ENCODE peak calls at places on chromosomes 1 and 21, in six cellular contexts. One of them, this sample, is unnamed.

GRCh38 chr21:34635307-34635706 is 20.4 kb upstream of the RCAN1 start:
- DNase-seq in NCI-H1417: no peak
- DNase-seq in stimulated activated CD8-positive, alpha-beta memory T cell treated with anti-CD3 and anti-CD28 coated beads, Interleukin-7, amount 100 ng/mL, for 4 hours: no peak
- DNase-seq in NAMALWA: peak; percentile 40
- DNase-seq in OCI-LY7: no peak
- DNase-seq in NCI-H524: no peak
- DNase-seq in this sample: peak; percentile 25

GRCh38 chr1:108949044-108949443 is 14.2 kb downstream of the CLCC1 start:
- DNase-seq in OCI-LY7: no peak
- DNase-seq in stimulated activated CD8-positive, alpha-beta memory T cell treated with anti-CD3 and anti-CD28 coated beads, Interleukin-7, amount 100 ng/mL, for 4 hours: no peak
- DNase-seq in NAMALWA: no peak
- DNase-seq in NCI-H524: no peak
- DNase-seq in NCI-H1417: no peak
- DNase-seq in this sample: no peak

GRCh38 chr21:16082038-16082816 is 352.4 kb downstream of the USP25 start:
- DNase-seq in NCI-H524: peak; percentile 46
- DNase-seq in OCI-LY7: peak; percentile 43
- DNase-seq in NCI-H1417: no peak
- DNase-seq in stimulated activated CD8-positive, alpha-beta memory T cell treated with anti-CD3 and anti-CD28 coated beads, Interleukin-7, amount 100 ng/mL, for 4 hours: no peak
- DNase-seq in NAMALWA: peak; percentile 64
- DNase-seq in this sample: no peak

GRCh38 chr1:21273743-21274142 is 16.5 kb downstream of the ECE1 start:
- DNase-seq in NCI-H524: no peak
- DNase-seq in NCI-H1417: no peak
- DNase-seq in OCI-LY7: no peak
- DNase-seq in stimulated activated CD8-positive, alpha-beta memory T cell treated with anti-CD3 and anti-CD28 coated beads, Interleukin-7, amount 100 ng/mL, for 4 hours: no peak
- DNase-seq in NAMALWA: no peak
- DNase-seq in this sample: no peak

GRCh38 chr1:167273027-167273800 is 52.5 kb downstream of the POU2F1 start:
- DNase-seq in NCI-H524: peak; percentile 96
- DNase-seq in NAMALWA: no peak
- DNase-seq in OCI-LY7: no peak
- DNase-seq in stimulated activated CD8-positive, alpha-beta memory T cell treated with anti-CD3 and anti-CD28 coated beads, Interleukin-7, amount 100 ng/mL, for 4 hours: no peak
- DNase-seq in NCI-H1417: no peak
- DNase-seq in this sample: no peak

GRCh38 chr1:59290173-59290954 is 6.5 kb upstream of the FGGY start:
- DNase-seq in NCI-H524: peak; percentile 38
- DNase-seq in OCI-LY7: peak; percentile 29
- DNase-seq in stimulated activated CD8-positive, alpha-beta memory T cell treated with anti-CD3 and anti-CD28 coated beads, Interleukin-7, amount 100 ng/mL, for 4 hours: no peak
- DNase-seq in NCI-H1417: no peak
- DNase-seq in NAMALWA: peak; percentile 66
- DNase-seq in this sample: no peak

GRCh38 chr1:24391882-24392603 is 21.5 kb downstream of the STPG1 start:
- DNase-seq in NCI-H524: peak; percentile 58
- DNase-seq in NCI-H1417: peak; percentile 29
- DNase-seq in NAMALWA: peak; percentile 87
- DNase-seq in stimulated activated CD8-positive, alpha-beta memory T cell treated with anti-CD3 and anti-CD28 coated beads, Interleukin-7, amount 100 ng/mL, for 4 hours: peak; percentile 35
- DNase-seq in OCI-LY7: peak; percentile 89
- DNase-seq in this sample: peak; percentile 68

GRCh38 chr1:84973493-84974334 is 23.2 kb downstream of the MCOLN2 start:
- DNase-seq in stimulated activated CD8-positive, alpha-beta memory T cell treated with anti-CD3 and anti-CD28 coated beads, Interleukin-7, amount 100 ng/mL, for 4 hours: no peak
- DNase-seq in NCI-H524: no peak
- DNase-seq in NAMALWA: peak; percentile 47
- DNase-seq in OCI-LY7: peak; percentile 61
- DNase-seq in NCI-H1417: no peak
- DNase-seq in this sample: no peak

GRCh38 chr1:173507847-173508209 is 30.7 kb downstream of the PRDX6 start:
- DNase-seq in stimulated activated CD8-positive, alpha-beta memory T cell treated with anti-CD3 and anti-CD28 coated beads, Interleukin-7, amount 100 ng/mL, for 4 hours: no peak
- DNase-seq in OCI-LY7: no peak
- DNase-seq in NCI-H524: no peak
- DNase-seq in NAMALWA: no peak
- DNase-seq in NCI-H1417: no peak
- DNase-seq in this sample: no peak

GRCh38 chr21:26107439-26107838 is 63.1 kb downstream of the APP start:
- DNase-seq in NAMALWA: no peak
- DNase-seq in NCI-H1417: no peak
- DNase-seq in stimulated activated CD8-positive, alpha-beta memory T cell treated with anti-CD3 and anti-CD28 coated beads, Interleukin-7, amount 100 ng/mL, for 4 hours: no peak
- DNase-seq in OCI-LY7: no peak
- DNase-seq in NCI-H524: no peak
- DNase-seq in this sample: no peak

GRCh38 chr1:78370779-78371482 is 119.8 kb upstream of the PTGFR start:
- DNase-seq in stimulated activated CD8-positive, alpha-beta memory T cell treated with anti-CD3 and anti-CD28 coated beads, Interleukin-7, amount 100 ng/mL, for 4 hours: no peak
- DNase-seq in NAMALWA: no peak
- DNase-seq in OCI-LY7: no peak
- DNase-seq in NCI-H524: no peak
- DNase-seq in NCI-H1417: no peak
- DNase-seq in this sample: no peak

GRCh38 chr1:27872059-27872801 is at the start of gene THEMIS2:
- DNase-seq in NCI-H1417: no peak
- DNase-seq in stimulated activated CD8-positive, alpha-beta memory T cell treated with anti-CD3 and anti-CD28 coated beads, Interleukin-7, amount 100 ng/mL, for 4 hours: peak; percentile 49
- DNase-seq in NAMALWA: peak; percentile 75
- DNase-seq in NCI-H524: peak; percentile 19
- DNase-seq in OCI-LY7: peak; percentile 71
- DNase-seq in this sample: no peak

GRCh38 chr1:23436520-23437354 is 12.2 kb upstream of the TCEA3 start:
- DNase-seq in NCI-H524: no peak
- DNase-seq in NAMALWA: no peak
- DNase-seq in OCI-LY7: no peak
- DNase-seq in stimulated activated CD8-positive, alpha-beta memory T cell treated with anti-CD3 and anti-CD28 coated beads, Interleukin-7, amount 100 ng/mL, for 4 hours: no peak
- DNase-seq in NCI-H1417: no peak
- DNase-seq in this sample: peak; percentile 72

GRCh38 chr1:13714851-13715250 is 14.9 kb downstream of the PRDM2 start:
- DNase-seq in OCI-LY7: no peak
- DNase-seq in NCI-H1417: no peak
- DNase-seq in NAMALWA: peak; percentile 48
- DNase-seq in NCI-H524: no peak
- DNase-seq in stimulated activated CD8-positive, alpha-beta memory T cell treated with anti-CD3 and anti-CD28 coated beads, Interleukin-7, amount 100 ng/mL, for 4 hours: no peak
- DNase-seq in this sample: no peak

GRCh38 chr1:68132426-68133130 is 82.2 kb upstream of the DIRAS3 start:
- DNase-seq in OCI-LY7: no peak
- DNase-seq in NCI-H524: no peak
- DNase-seq in NAMALWA: no peak
- DNase-seq in NCI-H1417: no peak
- DNase-seq in stimulated activated CD8-positive, alpha-beta memory T cell treated with anti-CD3 and anti-CD28 coated beads, Interleukin-7, amount 100 ng/mL, for 4 hours: no peak
- DNase-seq in this sample: no peak

GRCh38 chr1:97553975-97554374 is 366.9 kb downstream of the DPYD start:
- DNase-seq in NCI-H524: peak; percentile 2
- DNase-seq in NAMALWA: no peak
- DNase-seq in stimulated activated CD8-positive, alpha-beta memory T cell treated with anti-CD3 and anti-CD28 coated beads, Interleukin-7, amount 100 ng/mL, for 4 hours: no peak
- DNase-seq in NCI-H1417: no peak
- DNase-seq in OCI-LY7: no peak
- DNase-seq in this sample: no peak

GRCh38 chr1:168643152-168643551 is 66.7 kb downstream of the XCL1 start:
- DNase-seq in stimulated activated CD8-positive, alpha-beta memory T cell treated with anti-CD3 and anti-CD28 coated beads, Interleukin-7, amount 100 ng/mL, for 4 hours: no peak
- DNase-seq in NCI-H1417: no peak
- DNase-seq in NAMALWA: no peak
- DNase-seq in NCI-H524: no peak
- DNase-seq in OCI-LY7: no peak
- DNase-seq in this sample: no peak

This sample was measured in iPS DF 6.9.